ENCODE peak calls at places on chromosomes 7 and 10, in six cellular contexts. T is esophagus squamous epithelium; Q is NAMALWA; W is stimulated activated CD4-positive, alpha-beta T cell treated with anti-CD3 and anti-CD28 coated beads, Interleukin-4, amount 100 ng/mL, for 24 hours; P is left colon; M is caudate nucleus. J is an unnamed sample.

GRCh38 chr10:34613491-34613890 is 201.6 kb downstream of the PARD3 start:
- DNase-seq in T (no peak), W (no peak), Q (no peak), P (no peak), M (no peak), J (no peak)

GRCh38 chr10:28300027-28300426 is 2.8 kb downstream of the MPP7 start:
- DNase-seq in P (no peak), W (peak), M (no peak), Q (peak), T (no peak), J (no peak)

GRCh38 chr7:131385039-131385605 is 57.4 kb downstream of the MKLN1 start:
- DNase-seq in Q (no peak), P (no peak), W (no peak), M (no peak), T (no peak), J (no peak)

GRCh38 chr10:124029559-124029958 is 63.8 kb downstream of the CHST15 start:
- DNase-seq in W (no peak), T (no peak), M (no peak), P (no peak), Q (no peak), J (no peak)

GRCh38 chr10:103550229-103550628 is 56.7 kb downstream of the NEURL1 start:
- DNase-seq in M (no peak), Q (no peak), P (no peak), T (no peak), W (no peak), J (no peak)

GRCh38 chr10:97585439-97585811 is 1.2 kb downstream of the HOGA1 start:
- DNase-seq in P (no peak), M (no peak), W (no peak), Q (no peak), T (no peak), J (no peak)

GRCh38 chr10:24383681-24384106 is 174.8 kb downstream of the KIAA1217 start:
- DNase-seq in M (no peak), P (peak), Q (peak), T (peak), W (peak), J (no peak)

GRCh38 chr10:102752934-102753664 is 9.4 kb downstream of the WBP1L start:
- DNase-seq in T (no peak), Q (peak), M (no peak), W (no peak), P (no peak), J (no peak)

GRCh38 chr7:28623863-28624262 is 211.5 kb downstream of the CREB5 start:
- DNase-seq in M (no peak), P (no peak), W (no peak), Q (peak), T (no peak), J (no peak)

GRCh38 chr7:118158766-118159165 is 25.2 kb upstream of the LSM8 start:
- DNase-seq in M (no peak), T (no peak), W (no peak), P (no peak), Q (no peak), J (no peak)

GRCh38 chr10:7111574-7111973 is 299.3 kb downstream of the SFMBT2 start:
- DNase-seq in W (no peak), P (no peak), T (no peak), Q (no peak), M (no peak), J (no peak)

GRCh38 chr7:124089621-124090020 is 56.8 kb upstream of the TMEM229A start:
- DNase-seq in Q (no peak), M (no peak), P (no peak), T (no peak), W (no peak), J (no peak)

GRCh38 chr7:156376317-156376716 is 264.3 kb upstream of the RNF32 start:
- DNase-seq in T (no peak), M (no peak), Q (no peak), P (no peak), W (no peak), J (no peak)

GRCh38 chr10:112750427-112751167 is 199.4 kb upstream of the TCF7L2 start:
- DNase-seq in M (no peak), P (no peak), T (no peak), Q (no peak), W (no peak), J (no peak)

GRCh38 chr10:104505521-104506041 is 135.5 kb upstream of the SORCS3 start:
- DNase-seq in Q (no peak), T (no peak), W (no peak), M (no peak), P (no peak), J (no peak)

GRCh38 chr7:1700086-1700485 is 30.0 kb downstream of the ELFN1 start:
- DNase-seq in T (no peak), Q (no peak), W (no peak), P (no peak), M (no peak), J (no peak)

GRCh38 chr7:58086871-58087535 is 637.0 kb downstream of the ZNF716 start:
- DNase-seq in T (no peak), P (no peak), M (no peak), W (no peak), Q (no peak), J (no peak)

GRCh38 chr7:131244259-131244852 is 83.3 kb upstream of the MKLN1 start:
- DNase-seq in W (peak), M (peak), T (no peak), P (no peak), Q (no peak), J (no peak)

GRCh38 chr7:93055543-93056107 is 62.2 kb downstream of the SAMD9 start:
- DNase-seq in P (no peak), W (no peak), M (no peak), T (no peak), Q (peak), J (no peak)

GRCh38 chr7:18212788-18213187 is 185.1 kb upstream of the PRPS1L1 start:
- DNase-seq in Q (no peak), P (no peak), T (no peak), M (no peak), W (no peak), J (no peak)

GRCh38 chr7:5550831-5551230 is 127.2 kb upstream of the TNRC18 start:
- DNase-seq in M (no peak), Q (no peak), P (no peak), T (no peak), W (no peak), J (no peak)

GRCh38 chr10:13701157-13701919 is 114.6 kb downstream of the PRPF18 start:
- DNase-seq in T (no peak), Q (no peak), M (no peak), W (no peak), P (no peak), J (no peak)

GRCh38 chr7:620052-620451 is 100.4 kb upstream of the PDGFA start:
- DNase-seq in M (no peak), Q (no peak), T (no peak), P (no peak), W (peak), J (no peak)

GRCh38 chr7:35716038-35716803 is 21.3 kb upstream of the HERPUD2 start:
- DNase-seq in T (no peak), M (peak), Q (no peak), P (no peak), W (no peak), J (no peak)

GRCh38 chr7:116425647-116426209 is 73.8 kb upstream of the CAV2 start:
- DNase-seq in M (no peak), T (no peak), Q (no peak), W (no peak), P (no peak), J (no peak)

GRCh38 chr10:125708971-125709503 is 10.5 kb upstream of the EDRF1 start:
- DNase-seq in W (no peak), P (no peak), Q (no peak), T (no peak), M (peak), J (no peak)

GRCh38 chr7:108079291-108080057 is 50.7 kb downstream of the LAMB4 start:
- DNase-seq in Q (no peak), T (no peak), W (no peak), M (no peak), P (peak), J (no peak)

GRCh38 chr7:157757211-157757610 is 420.4 kb downstream of the DNAJB6 start:
- DNase-seq in P (no peak), W (no peak), T (no peak), M (no peak), Q (no peak), J (no peak)

GRCh38 chr10:95260909-95261552 is 29.8 kb downstream of the PDLIM1 start:
- DNase-seq in W (no peak), M (no peak), Q (no peak), P (no peak), T (no peak), J (no peak)

GRCh38 chr7:13850185-13850752 is 139.2 kb downstream of the ETV1 start:
- DNase-seq in W (peak), M (no peak), T (no peak), P (no peak), Q (peak), J (peak)

GRCh38 chr10:788796-789748 is 99.6 kb upstream of the DIP2C start:
- DNase-seq in Q (no peak), W (no peak), T (no peak), P (peak), M (peak), J (no peak)

GRCh38 chr7:25843467-25843866 is 308.5 kb upstream of the NFE2L3 start:
- DNase-seq in W (no peak), P (no peak), M (no peak), T (no peak), Q (no peak), J (no peak)

GRCh38 chr10:97715259-97715874 is 1.8 kb downstream of the MARVELD1 start:
- DNase-seq in T (no peak), Q (no peak), P (no peak), M (no peak), W (no peak), J (no peak)

GRCh38 chr10:108709927-108710722 is 1213.2 kb downstream of the XPNPEP1 start:
- DNase-seq in W (no peak), M (no peak), T (no peak), P (no peak), Q (no peak), J (no peak)

GRCh38 chr7:70833726-70834125 is 298.2 kb upstream of the GALNT17 start:
- DNase-seq in M (no peak), W (no peak), P (no peak), T (no peak), Q (no peak), J (no peak)

GRCh38 chr10:28666751-28667467 is 10.4 kb upstream of the BAMBI start:
- DNase-seq in M (no peak), T (no peak), P (no peak), Q (no peak), W (no peak), J (no peak)

GRCh38 chr7:23196306-23196705 is 14.5 kb downstream of the NUP42 start:
- DNase-seq in M (no peak), W (no peak), P (no peak), T (no peak), Q (no peak), J (no peak)

GRCh38 chr7:113289140-113289740 is 170.9 kb upstream of the SMIM30 start:
- DNase-seq in M (peak), Q (peak), P (no peak), T (no peak), W (no peak), J (no peak)

GRCh38 chr10:120460776-120461175 is 3.7 kb downstream of the PLPP4 start:
- DNase-seq in Q (no peak), T (no peak), W (no peak), P (no peak), M (no peak), J (no peak)

GRCh38 chr10:48608279-48608681 is 3.4 kb upstream of the ARHGAP22 start:
- DNase-seq in Q (peak), T (no peak), M (peak), P (peak), W (no peak), J (no peak)